ENCODE peak calls at places on chromosomes 1 and 21, in six cellular contexts. One of them, this sample, is unnamed.

GRCh38 chr1:43302226-43302625 is 1.4 kb downstream of the TIE1 start:
- DNase-seq in foreskin fibroblast: no peak
- DNase-seq in lower lobe of right lung: no peak
- DNase-seq in DND-41: no peak
- DNase-seq in BJ: no peak
- DNase-seq in cardiac fibroblast: no peak
- DNase-seq in this sample: no peak

GRCh38 chr21:44082648-44083436 is 24.4 kb upstream of the PWP2 start:
- DNase-seq in foreskin fibroblast: no peak
- DNase-seq in lower lobe of right lung: no peak
- DNase-seq in BJ: no peak
- DNase-seq in cardiac fibroblast: no peak
- DNase-seq in DND-41: no peak
- DNase-seq in this sample: no peak

GRCh38 chr1:156226116-156226538 is 13.3 kb downstream of the PMF1 start:
- DNase-seq in BJ: no peak
- DNase-seq in DND-41: no peak
- DNase-seq in cardiac fibroblast: no peak
- DNase-seq in lower lobe of right lung: peak; percentile 8
- DNase-seq in foreskin fibroblast: no peak
- DNase-seq in this sample: no peak

GRCh38 chr1:40668769-40669525 is 3.5 kb upstream of the RIMS3 start:
- DNase-seq in DND-41: peak; percentile 88
- DNase-seq in cardiac fibroblast: peak; percentile 74
- DNase-seq in BJ: no peak
- DNase-seq in foreskin fibroblast: peak; percentile 84
- DNase-seq in lower lobe of right lung: peak; percentile 85
- DNase-seq in this sample: peak; percentile 80

GRCh38 chr1:1984560-1985070 is 19.0 kb downstream of the CFAP74 start:
- DNase-seq in DND-41: no peak
- DNase-seq in foreskin fibroblast: no peak
- DNase-seq in BJ: no peak
- DNase-seq in cardiac fibroblast: no peak
- DNase-seq in lower lobe of right lung: no peak
- DNase-seq in this sample: no peak

GRCh38 chr1:19450811-19451564 is 34.4 kb downstream of the CAPZB start:
- DNase-seq in lower lobe of right lung: no peak
- DNase-seq in DND-41: no peak
- DNase-seq in cardiac fibroblast: peak; percentile 92
- DNase-seq in foreskin fibroblast: peak; percentile 95
- DNase-seq in BJ: peak; percentile 84
- DNase-seq in this sample: no peak

GRCh38 chr1:225343618-225344017 is 84.2 kb downstream of the LBR start:
- DNase-seq in lower lobe of right lung: no peak
- DNase-seq in cardiac fibroblast: peak; percentile 31
- DNase-seq in foreskin fibroblast: peak; percentile 22
- DNase-seq in DND-41: no peak
- DNase-seq in BJ: no peak
- DNase-seq in this sample: no peak

GRCh38 chr1:29895201-29895600 is 658.9 kb downstream of the PTPRU start:
- DNase-seq in DND-41: no peak
- DNase-seq in BJ: no peak
- DNase-seq in foreskin fibroblast: no peak
- DNase-seq in lower lobe of right lung: no peak
- DNase-seq in cardiac fibroblast: no peak
- DNase-seq in this sample: no peak

GRCh38 chr1:36872126-36872754 is 162.1 kb downstream of the GRIK3 start:
- DNase-seq in BJ: no peak
- DNase-seq in DND-41: no peak
- DNase-seq in lower lobe of right lung: peak; percentile 32
- DNase-seq in cardiac fibroblast: no peak
- DNase-seq in foreskin fibroblast: no peak
- DNase-seq in this sample: no peak

GRCh38 chr1:31715873-31716220 is 12.0 kb upstream of the COL16A1 start:
- DNase-seq in DND-41: no peak
- DNase-seq in lower lobe of right lung: no peak
- DNase-seq in BJ: no peak
- DNase-seq in cardiac fibroblast: no peak
- DNase-seq in foreskin fibroblast: no peak
- DNase-seq in this sample: no peak

GRCh38 chr1:228358039-228358763 is 48.4 kb downstream of the TRIM11 start:
- DNase-seq in cardiac fibroblast: no peak
- DNase-seq in foreskin fibroblast: peak; percentile 44
- DNase-seq in lower lobe of right lung: no peak
- DNase-seq in DND-41: no peak
- DNase-seq in BJ: no peak
- DNase-seq in this sample: no peak

GRCh38 chr1:228360533-228361313 is 45.9 kb downstream of the TRIM11 start:
- DNase-seq in lower lobe of right lung: no peak
- DNase-seq in BJ: no peak
- DNase-seq in DND-41: no peak
- DNase-seq in cardiac fibroblast: no peak
- DNase-seq in foreskin fibroblast: no peak
- DNase-seq in this sample: no peak

GRCh38 chr1:228358764-228359612 is 47.6 kb downstream of the TRIM11 start:
- DNase-seq in cardiac fibroblast: no peak
- DNase-seq in BJ: no peak
- DNase-seq in DND-41: no peak
- DNase-seq in lower lobe of right lung: no peak
- DNase-seq in foreskin fibroblast: no peak
- DNase-seq in this sample: peak; percentile 30

GRCh38 chr1:228361314-228362140 is 45.1 kb downstream of the TRIM11 start:
- DNase-seq in DND-41: no peak
- DNase-seq in foreskin fibroblast: no peak
- DNase-seq in cardiac fibroblast: no peak
- DNase-seq in BJ: no peak
- DNase-seq in lower lobe of right lung: peak; percentile 45
- DNase-seq in this sample: no peak

DNA sequence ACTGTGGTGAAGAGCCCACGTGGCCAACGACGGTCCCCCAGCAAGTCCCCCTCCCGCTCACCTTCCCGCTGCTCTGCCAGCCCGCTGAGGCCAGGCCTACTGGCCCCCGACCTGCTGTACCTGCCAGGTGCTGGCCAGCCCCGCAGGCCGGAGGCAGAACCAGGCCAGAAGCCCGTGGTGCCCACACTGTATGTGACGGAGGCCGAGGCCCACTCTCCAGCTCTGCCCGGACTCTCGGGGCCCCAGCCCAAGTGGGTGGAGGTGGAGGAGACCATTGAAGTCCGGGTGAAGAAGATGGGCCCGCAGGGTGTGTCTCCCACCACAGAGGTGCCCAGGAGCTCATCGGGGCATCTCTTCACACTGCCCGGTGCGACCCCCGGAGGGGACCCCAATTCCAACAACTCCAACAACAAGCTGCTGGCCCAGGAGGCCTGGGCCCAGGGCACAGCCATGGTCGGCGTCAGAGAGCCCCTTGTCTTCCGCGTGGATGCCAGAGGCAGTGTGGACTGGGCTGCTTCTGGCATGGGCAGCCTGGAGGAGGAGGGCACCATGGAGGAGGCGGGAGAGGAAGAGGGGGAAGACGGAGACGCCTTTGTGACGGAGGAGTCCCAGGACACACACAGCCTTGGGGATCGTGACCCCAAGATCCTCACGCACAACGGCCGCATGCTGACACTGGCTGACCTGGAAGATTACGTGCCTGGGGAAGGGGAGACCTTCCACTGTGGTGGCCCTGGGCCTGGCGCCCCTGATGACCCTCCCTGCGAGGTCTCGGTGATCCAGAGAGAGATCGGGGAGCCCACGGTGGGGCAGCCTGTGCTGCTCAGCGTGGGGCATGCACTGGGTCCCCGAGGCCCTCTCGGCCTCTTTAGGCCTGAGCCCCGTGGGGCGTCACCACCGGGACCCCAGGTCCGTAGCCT is 46.8 kb downstream of the TRIM11 start:
- DNase-seq in foreskin fibroblast: no peak
- DNase-seq in DND-41: no peak
- DNase-seq in lower lobe of right lung: no peak
- DNase-seq in cardiac fibroblast: no peak
- DNase-seq in BJ: no peak
- DNase-seq in this sample: peak; percentile 36
- H3K4me3 ChIP-seq in foreskin fibroblast: no peak overlapping the region
- H3K4me3 ChIP-seq in DND-41: no peak overlapping the region
- H3K4me3 ChIP-seq in lower lobe of right lung: no peak overlapping the region
- H3K4me3 ChIP-seq in cardiac fibroblast: no peak overlapping the region
- H3K4me3 ChIP-seq in BJ: no peak overlapping the region
- H3K4me3 ChIP-seq in this sample: no peak overlapping the region

DNA sequence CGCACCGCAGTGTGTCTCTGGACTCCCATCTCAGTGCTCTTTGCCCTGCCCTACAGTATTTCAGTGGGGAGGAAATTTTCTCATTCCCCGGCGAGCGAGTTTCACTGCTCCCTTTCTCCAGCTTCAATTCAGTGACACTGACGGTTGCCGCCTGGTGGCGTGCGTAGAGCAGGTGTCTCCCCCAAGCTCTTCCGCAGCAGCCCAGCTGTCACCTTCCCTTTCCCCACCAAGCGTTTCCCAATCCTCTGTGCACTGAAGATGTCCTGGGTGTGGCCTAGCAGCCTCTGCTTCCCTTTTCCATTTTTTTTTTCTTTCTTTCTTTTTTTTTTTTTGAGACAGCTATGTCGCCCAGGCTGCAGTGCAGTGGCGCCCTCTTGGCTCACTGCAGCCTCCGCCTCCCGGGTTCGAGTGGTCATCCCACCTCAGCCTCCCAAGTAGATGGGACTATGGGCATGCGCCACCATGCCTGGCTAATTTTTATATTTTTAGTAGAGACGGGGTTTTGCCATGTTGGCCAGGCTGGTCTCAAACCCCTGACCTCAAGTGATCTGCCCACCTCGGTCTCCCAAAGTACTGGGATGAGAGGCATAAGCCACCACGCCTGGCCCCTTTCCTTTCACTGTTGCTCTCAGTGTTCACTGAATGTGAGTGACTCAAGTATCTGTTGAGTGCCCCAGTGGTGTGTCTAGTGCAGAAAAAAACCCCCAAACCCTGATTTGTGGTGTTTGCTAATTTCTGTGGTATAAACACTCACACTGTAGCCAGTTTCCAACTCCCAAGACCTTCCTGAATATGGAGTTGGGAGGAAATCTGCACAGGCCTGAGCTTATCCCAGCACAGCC is 30.1 kb downstream of the TNFRSF1B start:
- DNase-seq in DND-41: no peak
- DNase-seq in BJ: no peak
- DNase-seq in lower lobe of right lung: peak; percentile 82
- DNase-seq in foreskin fibroblast: no peak
- DNase-seq in cardiac fibroblast: no peak
- DNase-seq in this sample: peak; percentile 39
- TF ChIP-seq CTCF in DND-41: no peak
- TF ChIP-seq CTCF in BJ: no peak
- TF ChIP-seq CTCF in lower lobe of right lung: peak; percentile 33
- TF ChIP-seq CTCF in foreskin fibroblast: no peak
- TF ChIP-seq CTCF in cardiac fibroblast: no peak
- TF ChIP-seq CTCF in this sample: no peak

DNA sequence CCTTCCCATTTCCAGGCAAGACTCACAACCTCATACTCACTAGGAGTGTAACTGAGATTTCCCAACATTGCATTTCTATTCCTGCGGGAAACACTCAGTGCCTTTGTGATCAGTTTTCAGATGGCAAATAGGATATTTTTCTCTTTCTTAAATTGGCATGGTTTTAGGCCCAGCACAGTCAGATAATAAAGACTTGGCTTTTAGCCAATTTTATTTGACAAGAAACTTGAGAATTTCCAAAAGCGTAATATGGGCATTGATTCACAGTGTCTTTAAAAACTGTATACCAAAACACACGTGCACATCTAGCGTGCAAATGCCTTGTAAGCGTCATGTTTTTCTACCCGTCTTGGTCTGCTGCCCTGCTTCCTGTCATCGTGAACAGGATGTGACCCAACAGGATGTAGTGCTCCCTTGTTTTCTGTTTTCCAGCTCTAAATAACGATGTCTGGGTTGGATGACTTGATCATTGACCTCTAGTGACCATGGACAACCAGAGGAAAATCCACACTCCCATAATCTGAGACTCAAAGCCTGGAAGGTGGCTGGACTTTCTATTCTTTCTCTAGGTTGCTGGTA is 24.7 kb upstream of the SLC44A3 start:
- DNase-seq in lower lobe of right lung: no peak
- DNase-seq in foreskin fibroblast: no peak
- DNase-seq in cardiac fibroblast: no peak
- DNase-seq in BJ: no peak
- DNase-seq in DND-41: no peak
- DNase-seq in this sample: no peak
- H3K4me3 ChIP-seq in lower lobe of right lung: no peak overlapping the region
- H3K4me3 ChIP-seq in foreskin fibroblast: no peak overlapping the region
- H3K4me3 ChIP-seq in cardiac fibroblast: no peak overlapping the region
- H3K4me3 ChIP-seq in BJ: no peak overlapping the region
- H3K4me3 ChIP-seq in DND-41: no peak overlapping the region
- H3K4me3 ChIP-seq in this sample: no peak overlapping the region

GRCh38 chr1:42153598-42153995 is 387 bp downstream of the GUCA2B start:
- DNase-seq in lower lobe of right lung: no peak
- DNase-seq in BJ: no peak
- DNase-seq in foreskin fibroblast: no peak
- DNase-seq in DND-41: no peak
- DNase-seq in cardiac fibroblast: no peak
- DNase-seq in this sample: no peak

GRCh38 chr1:42155362-42155761 is 2.2 kb downstream of the GUCA2B start:
- DNase-seq in lower lobe of right lung: no peak
- DNase-seq in cardiac fibroblast: no peak
- DNase-seq in foreskin fibroblast: no peak
- DNase-seq in DND-41: no peak
- DNase-seq in BJ: no peak
- DNase-seq in this sample: no peak

GRCh38 chr1:42162181-42162580 is 2.4 kb downstream of the GUCA2A start:
- DNase-seq in foreskin fibroblast: no peak
- DNase-seq in lower lobe of right lung: no peak
- DNase-seq in DND-41: no peak
- DNase-seq in cardiac fibroblast: no peak
- DNase-seq in BJ: no peak
- DNase-seq in this sample: no peak

GRCh38 chr1:42154685-42155084 is 1.5 kb downstream of the GUCA2B start:
- DNase-seq in cardiac fibroblast: no peak
- DNase-seq in BJ: no peak
- DNase-seq in lower lobe of right lung: no peak
- DNase-seq in foreskin fibroblast: no peak
- DNase-seq in DND-41: no peak
- DNase-seq in this sample: no peak

DNA sequence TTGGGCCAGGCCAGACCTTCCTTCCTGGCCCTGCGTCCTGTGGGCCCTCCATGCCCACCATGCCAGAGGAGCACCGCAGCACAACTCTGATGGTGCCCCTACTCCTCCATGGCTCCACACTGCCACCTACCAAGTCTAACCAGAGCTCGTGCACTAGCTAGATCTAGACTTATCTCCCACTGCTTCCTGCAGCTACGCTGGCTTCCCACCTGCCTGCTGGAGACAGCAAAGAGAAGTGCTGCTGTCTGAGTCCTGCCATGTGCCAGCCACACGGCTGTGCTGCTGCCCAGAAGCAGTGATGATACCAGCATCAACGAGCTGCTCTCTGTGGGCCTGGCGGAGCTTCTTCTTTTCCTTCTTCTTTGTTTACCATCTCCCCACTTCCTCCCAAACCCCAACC is 4.5 kb downstream of the GUCA2B start:
- DNase-seq in cardiac fibroblast: no peak
- DNase-seq in BJ: no peak
- DNase-seq in DND-41: peak; percentile 72
- DNase-seq in foreskin fibroblast: no peak
- DNase-seq in lower lobe of right lung: no peak
- DNase-seq in this sample: no peak
- TF ChIP-seq CTCF in cardiac fibroblast: no peak
- TF ChIP-seq CTCF in BJ: no peak
- TF ChIP-seq CTCF in DND-41: peak; percentile 81
- TF ChIP-seq CTCF in foreskin fibroblast: no peak
- TF ChIP-seq CTCF in lower lobe of right lung: no peak
- TF ChIP-seq CTCF in this sample: no peak